ENCODE peak calls at places on chromosome 22, in seven cellular contexts. B is Caco-2, P is A549, W is GM23338, C is fibroblast of pulmonary artery, Z is brain microvascular endothelial cell, K is cardiac muscle cell. R is an unnamed sample.

GRCh38 chr22:44409691-44410316 is 88.2 kb downstream of the RTL6 start:
- DNase-seq in B (no peak), P (no peak), W (no peak), C (no peak), Z (no peak), K (no peak), R (no peak)

GRCh38 chr22:20577549-20577975 is 70.2 kb downstream of the MED15 start:
- DNase-seq in B (no peak), P (no peak), W (no peak), C (no peak), Z (no peak), K (no peak), R (no peak)

GRCh38 chr22:19108807-19109197 is 13.4 kb downstream of the DGCR2 start:
- DNase-seq in B (no peak), P (no peak), W (no peak), C (no peak), Z (no peak), K (no peak), R (no peak)

GRCh38 chr22:27670701-27671412 is 130.7 kb downstream of the MN1 start:
- DNase-seq in B (peak), P (no peak), W (peak), C (peak), Z (no peak), K (peak), R (no peak)

GRCh38 chr22:22348127-22348814 is 103.7 kb downstream of the VPREB1 start:
- DNase-seq in B (peak), P (no peak), W (peak), C (no peak), Z (no peak), K (no peak), R (no peak)

GRCh38 chr22:50469377-50470305 is 5.2 kb downstream of the SBF1 start:
- DNase-seq in B (no peak), P (no peak), W (peak), C (peak), Z (peak), K (no peak), R (peak)

GRCh38 chr22:20009018-20009482 is 7.6 kb downstream of the ARVCF start:
- DNase-seq in B (no peak), P (no peak), W (no peak), C (no peak), Z (no peak), K (no peak), R (no peak)

GRCh38 chr22:20013382-20013871 is 3.2 kb downstream of the ARVCF start:
- DNase-seq in B (peak), P (no peak), W (peak), C (peak), Z (peak), K (peak), R (peak)

GRCh38 chr22:31929126-31929928 is 15.0 kb upstream of the YWHAH start:
- DNase-seq in B (no peak), P (no peak), W (no peak), C (no peak), Z (no peak), K (no peak), R (no peak)

DNA sequence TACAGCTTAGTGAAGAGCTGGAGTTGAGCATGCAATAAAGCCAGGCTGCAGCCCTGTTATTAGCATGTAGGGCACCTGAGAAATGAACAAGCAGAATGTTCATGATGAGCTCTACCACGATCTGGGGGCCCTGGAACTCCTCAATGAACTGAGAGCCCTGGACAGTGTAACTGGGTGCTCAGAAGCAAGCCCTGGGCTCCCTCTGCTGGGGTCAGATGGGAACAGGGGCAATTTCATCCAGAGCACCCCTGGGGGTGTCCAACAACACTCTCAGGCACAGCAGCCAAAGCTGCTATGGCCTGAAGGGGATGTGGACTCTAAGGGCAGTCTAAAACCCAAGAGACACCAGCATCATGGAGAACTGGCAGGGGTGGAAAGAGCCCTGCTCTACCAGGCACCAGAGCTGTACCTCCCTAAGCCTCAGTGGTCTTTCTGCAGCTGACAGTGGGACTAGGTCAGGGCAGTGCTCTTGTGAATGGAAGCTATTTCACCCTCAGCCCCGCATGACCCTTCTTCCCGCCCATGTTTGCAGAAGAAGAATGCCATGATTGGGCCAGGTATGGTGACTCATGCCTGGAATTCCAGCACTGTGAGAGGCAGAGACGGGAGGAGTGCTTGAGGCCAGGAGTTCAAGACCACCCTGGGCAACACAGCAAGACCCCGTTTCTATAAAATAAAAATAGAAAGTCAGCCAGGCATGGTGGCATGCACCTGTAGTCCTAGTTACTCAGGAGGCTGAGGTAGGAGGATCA is 28.9 kb downstream of the THOC5 start:
- DNase-seq in B (peak), P (peak), W (peak), C (peak), Z (peak), K (peak), R (peak)
- TF ChIP-seq CTCF in B (peak), P (peak), W (peak), C (peak), Z (peak), K (peak), R (no peak)

DNA sequence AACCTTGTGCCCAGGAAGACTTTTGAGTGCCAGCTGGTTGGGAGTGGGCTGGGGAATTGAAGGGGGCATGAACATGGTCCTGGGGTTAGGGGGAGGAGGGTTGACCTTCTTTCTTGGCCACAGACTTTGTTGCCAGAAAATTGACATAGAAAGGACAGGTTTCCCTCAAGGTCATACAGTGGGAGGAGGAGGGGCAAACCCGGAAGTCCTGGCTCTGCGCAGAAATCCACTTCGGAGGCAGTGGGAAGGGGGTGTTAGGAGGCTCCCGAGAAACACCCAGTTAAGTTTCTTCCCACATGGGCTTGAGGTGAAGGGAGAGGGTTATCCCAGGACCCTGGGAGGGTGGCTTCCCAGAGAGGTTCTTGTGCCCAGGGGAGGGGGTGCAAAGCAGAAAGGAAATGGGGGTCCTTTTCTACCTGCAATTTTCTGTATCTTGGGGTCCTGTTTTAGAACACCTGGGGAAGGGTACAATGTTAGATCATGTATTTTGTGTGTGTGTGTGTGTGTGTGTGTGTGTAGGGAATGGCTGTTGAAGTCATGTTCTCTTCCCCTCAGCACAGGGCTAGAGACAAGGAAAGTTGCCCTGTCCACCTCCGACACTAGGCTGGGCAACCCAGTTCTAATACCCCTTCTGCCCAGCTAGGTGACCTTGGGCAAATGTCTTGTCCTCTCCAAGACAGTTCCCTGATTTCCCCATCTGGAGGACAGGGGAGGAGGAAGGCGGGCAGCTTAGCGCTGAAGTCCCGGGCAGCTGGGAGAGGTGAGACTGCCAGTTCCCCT is 1.1 kb downstream of the PVALB start:
- DNase-seq in B (no peak), P (no peak), W (no peak), C (no peak), Z (no peak), K (no peak), R (no peak)
- H3K4me3 ChIP-seq in B (no peak), P (no peak), W (peak), C (no peak), Z (no peak), K (no peak), R (no peak)

GRCh38 chr22:35128637-35129036 is 62.7 kb downstream of the ISX start:
- DNase-seq in B (no peak), P (no peak), W (no peak), C (no peak), Z (no peak), K (no peak), R (no peak)

GRCh38 chr22:35134637-35135036 is 68.7 kb downstream of the ISX start:
- DNase-seq in B (peak), P (no peak), W (no peak), C (no peak), Z (no peak), K (peak), R (no peak)

GRCh38 chr22:35133702-35134395 is 67.9 kb downstream of the ISX start:
- DNase-seq in B (no peak), P (no peak), W (no peak), C (no peak), Z (no peak), K (no peak), R (no peak)

GRCh38 chr22:35132568-35132967 is 66.6 kb downstream of the ISX start:
- DNase-seq in B (no peak), P (no peak), W (no peak), C (no peak), Z (no peak), K (no peak), R (no peak)

GRCh38 chr22:35131423-35132050 is 65.6 kb downstream of the ISX start:
- DNase-seq in B (no peak), P (no peak), W (no peak), C (no peak), Z (no peak), K (no peak), R (no peak)
- TF ChIP-seq CTCF in B (no peak), P (no peak), W (no peak), C (no peak), Z (no peak), K (no peak), R (no peak)

DNA sequence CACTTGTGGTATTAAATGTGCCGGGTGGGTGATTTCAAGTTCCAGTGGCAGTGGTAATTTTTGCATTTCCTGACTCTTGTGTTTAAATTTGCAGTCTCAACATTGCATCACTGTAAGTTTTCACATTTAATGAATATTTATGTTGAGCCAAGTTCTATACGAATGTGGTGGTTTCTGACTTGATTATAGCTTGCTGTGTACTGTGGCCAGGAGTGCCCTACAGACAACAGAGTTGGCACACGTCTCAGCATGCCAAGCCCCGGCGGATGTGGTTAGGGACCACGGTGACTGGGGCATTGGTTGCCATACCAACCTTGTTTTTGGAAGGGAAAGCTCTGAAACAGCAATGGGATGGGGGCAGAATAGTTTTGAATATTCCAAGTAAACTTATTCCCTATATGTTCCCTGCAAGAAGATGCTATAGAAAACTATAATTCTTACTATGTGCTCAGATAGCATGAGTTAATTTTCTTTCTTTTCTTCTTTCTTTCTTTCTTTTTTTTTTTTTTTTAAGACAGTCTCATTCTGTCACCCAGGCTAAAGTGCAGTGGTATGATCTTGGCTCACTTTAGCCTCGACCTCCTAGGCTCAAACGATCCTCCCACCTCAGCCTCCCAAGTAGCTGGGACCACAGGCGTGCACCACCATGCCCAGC is 16.0 kb downstream of the ZNRF3 start:
- DNase-seq in B (no peak), P (no peak), W (no peak), C (no peak), Z (no peak), K (no peak), R (peak)
- H3K4me3 ChIP-seq in B (no peak), P (no peak), W (no peak), C (no peak), Z (no peak), K (no peak), R (no peak)

GRCh38 chr22:49317369-49317768 is 510.3 kb downstream of the BRD1 start:
- DNase-seq in B (no peak), P (no peak), W (no peak), C (no peak), Z (no peak), K (no peak), R (no peak)
- TF ChIP-seq CTCF in B (peak), P (peak), W (peak), C (no peak), Z (no peak), K (no peak), R (no peak)

R was measured in CD8-positive, alpha-beta T cell.